ENCODE peak calls at places on chromosomes 11 and 22, in four cellular contexts. L, Z, H and Q are unnamed samples.
A peak's percentile ranks its signal among the peaks of the same experiment; 100 is the strongest.

GRCh38 chr11:9029477-9029876 is 25.7 kb upstream of the NRIP3 start:
- DNase-seq in L (no peak), Z (no peak), H (no peak), Q (no peak)

GRCh38 chr11:128942807-128943430 is at the start of gene TP53AIP1:
- DNase-seq in L (no peak), Z (no peak), H (no peak), Q (no peak)

GRCh38 chr22:28728002-28728401 is 13.6 kb downstream of the CHEK2 start:
- DNase-seq in L (no peak), Z (no peak), H (no peak), Q (no peak)

GRCh38 chr22:21764038-21764804 is 28.6 kb upstream of the YPEL1 start:
- DNase-seq in L (no peak), Z (no peak), H (no peak), Q (no peak)

GRCh38 chr11:94791216-94791889 is 23.2 kb downstream of the AMOTL1 start:
- DNase-seq in L (no peak), Z (no peak), H (no peak), Q (no peak)

GRCh38 chr22:18056802-18057474 is 20.9 kb upstream of the PEX26 start:
- DNase-seq in L (no peak), Z (no peak), H (peak; percentile 69), Q (no peak)

GRCh38 chr11:77994434-77995362 is at the start of gene INTS4:
- DNase-seq in L (peak; percentile 99), Z (peak; percentile 98), H (peak; percentile 99), Q (peak; percentile 95)

GRCh38 chr22:22681221-22681739 is 36.9 kb downstream of the GGTLC2 start:
- DNase-seq in L (no peak), Z (no peak), H (peak; percentile 46), Q (no peak)

GRCh38 chr11:66840317-66841091 is 2.7 kb upstream of the RCE1 start:
- DNase-seq in L (no peak), Z (no peak), H (no peak), Q (no peak)

GRCh38 chr11:108857382-108857781 is 192.5 kb downstream of the DDX10 start:
- DNase-seq in L (peak; percentile 40), Z (no peak), H (no peak), Q (no peak)

GRCh38 chr11:118921929-118922744 is 3.6 kb downstream of the BCL9L start:
- DNase-seq in L (peak; percentile 87), Z (peak; percentile 85), H (no peak), Q (peak; percentile 62)

GRCh38 chr22:27100789-27101188 is 443.4 kb downstream of the MIAT start:
- DNase-seq in L (no peak), Z (no peak), H (no peak), Q (peak; percentile 79)

GRCh38 chr11:100328626-100329340 is 358.3 kb upstream of the ARHGAP42 start:
- DNase-seq in L (no peak), Z (no peak), H (no peak), Q (no peak)

GRCh38 chr22:26673485-26673884 is 16.1 kb downstream of the MIAT start:
- DNase-seq in L (no peak), Z (no peak), H (no peak), Q (no peak)

GRCh38 chr11:71180694-71181466 is 71.5 kb downstream of the SHANK2 start:
- DNase-seq in L (no peak), Z (no peak), H (no peak), Q (no peak)

GRCh38 chr22:17368727-17369552 is at the start of gene CECR2:
- DNase-seq in L (peak; percentile 59), Z (peak; percentile 58), H (peak; percentile 71), Q (peak; percentile 81)

GRCh38 chr11:61706452-61707400 is 26.5 kb downstream of the DAGLA start:
- DNase-seq in L (no peak), Z (no peak), H (no peak), Q (no peak)

GRCh38 chr11:68038718-68039525 is at the start of gene TCIRG1:
- DNase-seq in L (peak; percentile 90), Z (peak; percentile 81), H (peak; percentile 77), Q (peak; percentile 95)

GRCh38 chr11:122229611-122230386 is 113.8 kb upstream of the BLID start:
- DNase-seq in L (no peak), Z (no peak), H (no peak), Q (peak; percentile 63)

GRCh38 chr11:85759915-85760314 is 51.0 kb downstream of the SYTL2 start:
- DNase-seq in L (no peak), Z (no peak), H (no peak), Q (no peak)

GRCh38 chr11:125886997-125887372 is 483 bp upstream of the HYLS1 start:
- DNase-seq in L (peak; percentile 27), Z (no peak), H (peak; percentile 75), Q (no peak)

GRCh38 chr11:111520565-111520964 is 6.0 kb downstream of the HOATZ start:
- DNase-seq in L (no peak), Z (no peak), H (no peak), Q (no peak)

GRCh38 chr11:121894581-121894980 is 221.4 kb downstream of the BLID start:
- DNase-seq in L (no peak), Z (no peak), H (no peak), Q (no peak)

GRCh38 chr22:19232620-19233019 is 54.1 kb upstream of the SLC25A1 start:
- DNase-seq in L (no peak), Z (no peak), H (no peak), Q (no peak)

GRCh38 chr11:74837191-74837590 is 88.5 kb downstream of the RNF169 start:
- DNase-seq in L (no peak), Z (no peak), H (no peak), Q (no peak)

GRCh38 chr11:106997241-106997640 is 21.0 kb downstream of the GUCY1A2 start:
- DNase-seq in L (no peak), Z (no peak), H (no peak), Q (no peak)

GRCh38 chr22:37545703-37546435 is 14.4 kb upstream of the CDC42EP1 start:
- DNase-seq in L (peak; percentile 94), Z (peak; percentile 89), H (no peak), Q (peak; percentile 90)

GRCh38 chr22:19962246-19962908 is 20.8 kb upstream of the TXNRD2 start:
- DNase-seq in L (peak; percentile 60), Z (peak; percentile 78), H (peak; percentile 90), Q (peak; percentile 90)

GRCh38 chr22:31814942-31815341 is 61.1 kb downstream of the DEPDC5 start:
- DNase-seq in L (no peak), Z (no peak), H (no peak), Q (no peak)

GRCh38 chr22:37043828-37044538 is 7.6 kb upstream of the KCTD17 start:
- DNase-seq in L (peak; percentile 58), Z (peak; percentile 71), H (peak; percentile 83), Q (peak; percentile 74)

GRCh38 chr11:65288706-65289536 is 25.7 kb upstream of the CDC42EP2 start:
- DNase-seq in L (peak; percentile 76), Z (no peak), H (no peak), Q (no peak)

GRCh38 chr11:35523351-35523768 is 2.1 kb downstream of the PAMR1 start:
- DNase-seq in L (no peak), Z (no peak), H (no peak), Q (no peak)

GRCh38 chr11:132030896-132031295 is 660.5 kb downstream of the NTM start:
- DNase-seq in L (no peak), Z (no peak), H (no peak), Q (no peak)

GRCh38 chr11:12508151-12508740 is 130.9 kb downstream of the PARVA start:
- DNase-seq in L (peak; percentile 38), Z (no peak), H (no peak), Q (no peak)

GRCh38 chr11:1202154-1202775 is 20.6 kb upstream of the MUC5B start:
- DNase-seq in L (peak; percentile 8), Z (peak; percentile 48), H (peak; percentile 13), Q (peak; percentile 26)